ENCODE peak calls at places on chromosomes 6 and 20, in eight cellular contexts. V is spleen, U is sigmoid colon, O is prostate gland, S is HL-60, P is vagina, T is stomach, B is endothelial cell of umbilical vein. N is an unnamed sample.
A peak's percentile ranks its signal among the peaks of the same experiment; 100 is the strongest.

GRCh38 chr20:38729767-38730166 is 5.5 kb downstream of the SLC32A1 start:
- DNase-seq in V (no peak), U (no peak), O (no peak), S (no peak), P (no peak), T (no peak), B (no peak), N (no peak)

GRCh38 chr20:49894073-49894470 is 21.3 kb downstream of the SPATA2 start:
- DNase-seq in V (no peak), U (peak; percentile 36), O (no peak), S (no peak), P (no peak), T (no peak), B (no peak), N (no peak)

GRCh38 chr6:107173779-107174178 is 58.5 kb upstream of the BEND3 start:
- DNase-seq in V (no peak), U (no peak), O (no peak), S (no peak), P (no peak), T (no peak), B (no peak), N (no peak)

GRCh38 chr20:63750807-63751470 is 11.4 kb downstream of the SLC2A4RG start:
- DNase-seq in V (peak; percentile 83), U (no peak), O (no peak), S (no peak), P (no peak), T (no peak), B (no peak), N (no peak)

GRCh38 chr6:52285174-52286068 is 879 bp upstream of the MCM3 start:
- DNase-seq in V (no peak), U (no peak), O (no peak), S (no peak), P (no peak), T (no peak), B (no peak), N (no peak)

GRCh38 chr6:150069707-150070106 is 786 bp upstream of the ULBP3 start:
- DNase-seq in V (no peak), U (no peak), O (no peak), S (no peak), P (no peak), T (peak; percentile 54), B (no peak), N (peak; percentile 41)

GRCh38 chr6:215335-216034 is 76.8 kb upstream of the DUSP22 start:
- DNase-seq in V (no peak), U (no peak), O (no peak), S (no peak), P (no peak), T (no peak), B (no peak), N (no peak)

GRCh38 chr20:45308078-45308778 is at the start of gene MATN4:
- DNase-seq in V (no peak), U (no peak), O (peak; percentile 72), S (no peak), P (no peak), T (peak; percentile 77), B (no peak), N (peak; percentile 56)

GRCh38 chr6:11271228-11271627 is 38.8 kb upstream of the NEDD9 start:
- DNase-seq in V (no peak), U (peak; percentile 77), O (no peak), S (no peak), P (peak; percentile 54), T (peak; percentile 47), B (no peak), N (no peak)

DNA sequence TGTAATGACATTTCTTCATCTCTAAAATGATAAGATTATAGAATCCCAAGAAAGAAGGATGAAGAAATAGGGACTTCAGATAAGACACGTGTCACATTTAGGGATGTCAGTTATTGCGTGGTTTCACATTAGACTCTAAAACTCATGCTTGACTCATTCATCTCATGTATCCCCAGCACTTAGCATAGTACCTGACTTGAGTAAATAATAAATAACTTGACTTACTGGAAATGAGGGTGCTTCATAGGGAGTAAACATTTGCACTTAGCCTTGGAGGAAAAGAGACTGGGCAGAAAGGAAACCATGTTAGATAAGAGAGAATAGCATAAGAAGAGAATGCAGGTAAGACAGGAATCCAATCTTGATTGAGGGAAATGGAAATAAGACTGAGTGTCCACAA is 37.3 kb downstream of the VTA1 start:
- DNase-seq in V (no peak), U (no peak), O (no peak), S (no peak), P (no peak), T (no peak), B (no peak), N (no peak)
- H3K27ac ChIP-seq in V (peak overlapping the region; percentile 53), U (no peak overlapping the region), O (no peak overlapping the region), S (peak overlapping the region; percentile 5), P (no peak overlapping the region), T (no peak overlapping the region), B (no peak overlapping the region), N (no peak overlapping the region)

GRCh38 chr20:59023616-59024015 is 4.4 kb downstream of the TUBB1 start:
- DNase-seq in V (peak; percentile 59), U (no peak), O (no peak), S (no peak), P (peak; percentile 64), T (no peak), B (no peak), N (no peak)

GRCh38 chr20:59024111-59024530 is 4.9 kb downstream of the TUBB1 start:
- DNase-seq in V (peak; percentile 64), U (no peak), O (no peak), S (no peak), P (no peak), T (no peak), B (no peak), N (no peak)

GRCh38 chr20:59025086-59025485 is 5.9 kb downstream of the TUBB1 start:
- DNase-seq in V (no peak), U (no peak), O (no peak), S (no peak), P (no peak), T (no peak), B (no peak), N (no peak)

GRCh38 chr20:59020938-59021551 is 1.8 kb downstream of the TUBB1 start:
- DNase-seq in V (no peak), U (no peak), O (no peak), S (no peak), P (peak; percentile 29), T (no peak), B (no peak), N (no peak)

GRCh38 chr20:59022754-59023153 is 3.5 kb downstream of the TUBB1 start:
- DNase-seq in V (peak; percentile 58), U (no peak), O (no peak), S (no peak), P (peak; percentile 18), T (no peak), B (no peak), N (no peak)
- TF ChIP-seq POLR2AphosphoS5 in V (peak; percentile 57), U (no peak), O (no peak), S (no peak), P (no peak), T (no peak), B (no peak), N (no peak)

GRCh38 chr6:111458670-111459232 is 24.3 kb downstream of the REV3L start:
- DNase-seq in V (no peak), U (no peak), O (no peak), S (no peak), P (no peak), T (no peak), B (no peak), N (no peak)

GRCh38 chr6:111464184-111464583 is 18.8 kb downstream of the REV3L start:
- DNase-seq in V (no peak), U (no peak), O (no peak), S (no peak), P (no peak), T (no peak), B (no peak), N (no peak)

GRCh38 chr6:111456208-111456607 is 26.8 kb downstream of the REV3L start:
- DNase-seq in V (no peak), U (no peak), O (no peak), S (no peak), P (no peak), T (no peak), B (peak; percentile 59), N (no peak)

GRCh38 chr6:111462770-111463391 is 20.1 kb downstream of the REV3L start:
- DNase-seq in V (no peak), U (no peak), O (no peak), S (no peak), P (no peak), T (no peak), B (peak; percentile 90), N (no peak)

GRCh38 chr6:111461860-111462259 is 21.2 kb downstream of the REV3L start:
- DNase-seq in V (no peak), U (no peak), O (no peak), S (no peak), P (no peak), T (no peak), B (no peak), N (no peak)
- H3K27ac ChIP-seq in V (peak overlapping the region; percentile 60), U (peak overlapping the region; percentile 47), O (no peak overlapping the region), S (no peak overlapping the region), P (no peak overlapping the region), T (no peak overlapping the region), B (peak overlapping the region; percentile 32), N (peak overlapping the region; percentile 26)

GRCh38 chr6:37654727-37655500 is 42.8 kb downstream of the MDGA1 start:
- DNase-seq in V (no peak), U (no peak), O (no peak), S (no peak), P (no peak), T (no peak), B (no peak), N (no peak)

GRCh38 chr6:37658121-37658520 is 39.6 kb downstream of the MDGA1 start:
- DNase-seq in V (no peak), U (no peak), O (no peak), S (no peak), P (no peak), T (no peak), B (no peak), N (no peak)

GRCh38 chr6:37659561-37659960 is 38.1 kb downstream of the MDGA1 start:
- DNase-seq in V (no peak), U (no peak), O (no peak), S (no peak), P (no peak), T (no peak), B (no peak), N (no peak)

GRCh38 chr6:37655666-37656065 is 42.0 kb downstream of the MDGA1 start:
- DNase-seq in V (no peak), U (no peak), O (no peak), S (no peak), P (no peak), T (no peak), B (no peak), N (no peak)

DNA sequence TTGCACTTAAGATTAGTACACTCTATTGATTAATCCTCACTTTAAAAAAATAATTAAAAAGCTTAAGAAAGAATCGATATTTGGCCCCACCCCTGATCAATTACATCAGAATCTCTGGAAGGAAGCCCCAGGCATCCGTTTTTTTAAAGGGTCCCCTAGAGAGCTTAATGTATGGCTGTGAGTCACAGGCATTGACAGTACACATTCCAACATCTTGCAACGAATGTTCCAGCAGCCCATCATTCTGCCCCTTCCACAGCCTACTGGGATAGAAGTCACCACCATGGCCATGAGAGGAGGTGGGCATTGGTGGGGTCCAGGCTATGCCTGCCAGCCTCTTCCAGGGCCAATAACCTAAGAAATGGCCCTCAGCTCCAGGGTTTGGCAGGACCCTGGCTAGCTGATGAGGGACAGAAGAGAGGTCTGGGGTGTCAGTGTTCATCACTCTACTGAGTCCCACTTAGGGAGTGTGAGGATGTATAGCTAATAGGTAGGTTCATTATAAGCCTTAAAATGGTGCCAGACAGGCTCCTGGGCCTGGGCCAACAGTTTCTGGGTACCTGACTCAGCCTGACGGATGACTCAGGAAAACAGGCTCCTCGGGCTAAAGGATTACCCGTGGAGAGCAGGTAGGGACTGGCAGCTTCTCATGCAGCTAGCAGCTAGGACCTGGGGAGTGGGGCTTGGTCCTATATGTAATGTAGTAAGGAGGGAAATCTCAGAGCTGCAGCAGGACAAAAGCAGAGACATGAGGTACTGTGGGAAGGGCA is 40.4 kb downstream of the MDGA1 start:
- DNase-seq in V (no peak), U (no peak), O (peak; percentile 21), S (no peak), P (no peak), T (peak; percentile 40), B (no peak), N (no peak)
- TF ChIP-seq POLR2AphosphoS5 in V (no peak), U (no peak), O (no peak), S (no peak), P (peak; percentile 55), T (no peak), B (no peak), N (no peak)

N was measured in transverse colon.